ENCODE peak calls at places on chromosomes 3 and 15, in four cellular contexts. U, Z, I and E are unnamed samples.

GRCh38 chr3:23992051-23992628 is 47.1 kb downstream of the NR1D2 start:
- DNase-seq in U (no peak), Z (no peak), I (no peak), E (peak; percentile 14)

GRCh38 chr3:64945171-64945684 is 257.4 kb upstream of the ADAMTS9 start:
- DNase-seq in U (no peak), Z (no peak), I (peak; percentile 17), E (no peak)

GRCh38 chr15:85417276-85417675 is 36.9 kb downstream of the AKAP13 start:
- DNase-seq in U (no peak), Z (no peak), I (no peak), E (no peak)

GRCh38 chr3:143601738-143602480 is 246.4 kb downstream of the SLC9A9 start:
- DNase-seq in U (no peak), Z (no peak), I (peak; percentile 56), E (no peak)

GRCh38 chr15:100115711-100116090 is 226.1 kb downstream of the ADAMTS17 start:
- DNase-seq in U (no peak), Z (no peak), I (no peak), E (no peak)

GRCh38 chr3:133662256-133662773 is 574 bp upstream of the TOPBP1 start:
- DNase-seq in U (peak; percentile 28), Z (no peak), I (peak; percentile 47), E (no peak)

GRCh38 chr3:51675201-51675611 is 4.2 kb downstream of the TEX264 start:
- DNase-seq in U (no peak), Z (no peak), I (no peak), E (no peak)

GRCh38 chr15:40787344-40787841 is 17.6 kb downstream of the C15orf62 start:
- DNase-seq in U (peak; percentile 69), Z (no peak), I (no peak), E (no peak)

GRCh38 chr3:125123906-125124305 is 68.1 kb upstream of the HEG1 start:
- DNase-seq in U (no peak), Z (no peak), I (no peak), E (no peak)

GRCh38 chr3:73423133-73423532 is 201.6 kb downstream of the PDZRN3 start:
- DNase-seq in U (no peak), Z (no peak), I (no peak), E (no peak)

GRCh38 chr3:170054204-170054603 is 16.4 kb downstream of the GPR160 start:
- DNase-seq in U (no peak), Z (no peak), I (no peak), E (no peak)

GRCh38 chr3:14063152-14063551 is 61.5 kb downstream of the CHCHD4 start:
- DNase-seq in U (no peak), Z (no peak), I (no peak), E (no peak)